ENCODE peak calls at places on chromosomes 12 and 14, in five cellular contexts. I is WERI-Rb-1, U is lung, Q is right lobe of liver, Y is Caco-2. R is an unnamed sample. For H3K27me3, the result is how much of the 10 kb centered on the place peaks cover.

GRCh38 chr14:42884100-42884499 is 1277.4 kb downstream of the LRFN5 start:
- DNase-seq in Q (no peak), U (no peak), I (no peak), Y (no peak), R (no peak)

GRCh38 chr14:91910201-91910600 is 37.3 kb downstream of the FBLN5 start:
- DNase-seq in Q (no peak), I (no peak), Y (no peak), U (no peak), R (no peak)

GRCh38 chr12:65602579-65603295 is 221.5 kb upstream of the HMGA2 start:
- DNase-seq in Q (peak), U (peak), Y (peak), I (peak), R (peak)

GRCh38 chr14:68685419-68686211 is 107.3 kb downstream of the ZFP36L1 start:
- DNase-seq in Y (peak), I (no peak), Q (no peak), U (no peak), R (no peak)

GRCh38 chr12:55188974-55189556 is 31.8 kb upstream of the OR10A7 start:
- DNase-seq in I (peak), Y (peak), U (peak), Q (no peak), R (peak)

GRCh38 chr12:108587826-108588225 is 10.1 kb downstream of the TMEM119 start:
- DNase-seq in I (no peak), Y (no peak), U (no peak), Q (no peak), R (no peak)

GRCh38 chr12:85016423-85016822 is 19.7 kb downstream of the TSPAN19 start:
- DNase-seq in Q (no peak), Y (no peak), U (no peak), I (no peak), R (no peak)

GRCh38 chr12:67442347-67442841 is 173.2 kb downstream of the CAND1 start:
- DNase-seq in Q (no peak), U (no peak), Y (no peak), I (peak), R (no peak)

GRCh38 chr12:92078167-92079053 is 67.2 kb downstream of the BTG1 start:
- DNase-seq in I (no peak), U (no peak), Y (no peak), Q (no peak), R (no peak)

GRCh38 chr12:124904306-124905098 is 9.9 kb downstream of the UBC start:
- DNase-seq in I (peak), U (peak), Y (peak), Q (peak), R (no peak)

GRCh38 chr12:108772247-108772646 is 40.9 kb upstream of the CORO1C start:
- DNase-seq in U (no peak), Q (no peak), I (peak), Y (peak), R (peak)

GRCh38 chr14:55301722-55302121 is 30.5 kb downstream of the FBXO34 start:
- DNase-seq in Y (no peak), Q (no peak), U (no peak), I (no peak), R (no peak)

GRCh38 chr12:104342147-104342546 is 38.6 kb downstream of the EID3 start:
- DNase-seq in Q (no peak), Y (no peak), I (no peak), U (no peak), R (no peak)

GRCh38 chr12:111296906-111297463 is 71.9 kb downstream of the PHETA1 start:
- DNase-seq in U (no peak), I (no peak), Q (no peak), Y (no peak), R (no peak)

GRCh38 chr14:22412936-22413411 is 176.1 kb downstream of the DAD1 start:
- DNase-seq in U (no peak), Y (no peak), I (no peak), Q (no peak), R (no peak)

GRCh38 chr14:58455593-58456265 is 28.2 kb downstream of the KIAA0586 start:
- DNase-seq in Q (no peak), Y (peak), I (no peak), U (no peak), R (no peak)

GRCh38 chr12:90621927-90622326 is 333.0 kb downstream of the CCER1 start:
- DNase-seq in I (no peak), Y (no peak), U (no peak), Q (no peak), R (no peak)

GRCh38 chr12:95554532-95555071 is 3.3 kb upstream of the USP44 start:
- DNase-seq in I (no peak), Y (no peak), Q (no peak), U (no peak), R (no peak)

GRCh38 chr12:13841358-13841757 is 140.0 kb downstream of the GRIN2B start:
- DNase-seq in U (no peak), I (no peak), Q (no peak), Y (no peak), R (no peak)

GRCh38 chr12:14554281-14555008 is 13.2 kb downstream of the PLBD1 start:
- DNase-seq in Y (no peak), U (peak), I (no peak), Q (peak), R (no peak)

GRCh38 chr12:94994312-94994711 is 9.2 kb downstream of the NDUFA12 start:
- DNase-seq in Y (no peak), I (no peak), Q (no peak), U (no peak), R (no peak)

GRCh38 chr14:82112210-82112839 is 578.7 kb upstream of the SEL1L start:
- DNase-seq in Y (no peak), U (no peak), I (no peak), Q (no peak), R (no peak)

GRCh38 chr12:98635657-98636323 is 8.8 kb downstream of the IKBIP start:
- DNase-seq in Y (no peak), U (no peak), Q (no peak), I (no peak), R (peak)

GRCh38 chr12:93572712-93573551 is 457 bp downstream of the SOCS2 start:
- DNase-seq in Y (peak), U (no peak), Q (peak), I (no peak), R (peak)

GRCh38 chr14:68513838-68514610 is 278.8 kb downstream of the ZFP36L1 start:
- DNase-seq in Q (no peak), Y (no peak), I (no peak), U (no peak), R (no peak)

GRCh38 chr14:34615507-34615906 is 14.4 kb downstream of the SNX6 start:
- DNase-seq in Y (no peak), I (no peak), U (no peak), Q (peak), R (no peak)

GRCh38 chr14:102870994-102871831 is 51.2 kb upstream of the AMN start:
- DNase-seq in Y (no peak), I (no peak), Q (peak), U (no peak), R (no peak)

GRCh38 chr12:13365782-13366366 is 169.3 kb downstream of the EMP1 start:
- DNase-seq in Q (no peak), I (no peak), Y (no peak), U (no peak), R (no peak)

GRCh38 chr12:28021704-28022103 is 49.2 kb upstream of the PTHLH start:
- DNase-seq in U (no peak), Q (no peak), I (no peak), Y (no peak), R (no peak)

GRCh38 chr14:64117671-64118402 is 176.3 kb downstream of the ESR2 start:
- DNase-seq in Y (no peak), U (no peak), I (no peak), Q (peak), R (no peak)

GRCh38 chr12:6062427-6063378 is 61.8 kb downstream of the VWF start:
- DNase-seq in U (no peak), Q (peak), I (peak), Y (peak), R (peak)

GRCh38 chr12:78864483-78865296 is at the start of gene SYT1:
- DNase-seq in Y (peak), U (peak), Q (no peak), I (peak), R (peak)

GRCh38 chr14:69559581-69560011 is 15.1 kb downstream of the CCDC177 start:
- DNase-seq in I (no peak), Y (no peak), U (no peak), Q (no peak), R (no peak)

GRCh38 chr12:71517145-71517846 is 77.7 kb downstream of the LGR5 start:
- DNase-seq in U (no peak), Y (peak), Q (no peak), I (no peak), R (no peak)

DNA sequence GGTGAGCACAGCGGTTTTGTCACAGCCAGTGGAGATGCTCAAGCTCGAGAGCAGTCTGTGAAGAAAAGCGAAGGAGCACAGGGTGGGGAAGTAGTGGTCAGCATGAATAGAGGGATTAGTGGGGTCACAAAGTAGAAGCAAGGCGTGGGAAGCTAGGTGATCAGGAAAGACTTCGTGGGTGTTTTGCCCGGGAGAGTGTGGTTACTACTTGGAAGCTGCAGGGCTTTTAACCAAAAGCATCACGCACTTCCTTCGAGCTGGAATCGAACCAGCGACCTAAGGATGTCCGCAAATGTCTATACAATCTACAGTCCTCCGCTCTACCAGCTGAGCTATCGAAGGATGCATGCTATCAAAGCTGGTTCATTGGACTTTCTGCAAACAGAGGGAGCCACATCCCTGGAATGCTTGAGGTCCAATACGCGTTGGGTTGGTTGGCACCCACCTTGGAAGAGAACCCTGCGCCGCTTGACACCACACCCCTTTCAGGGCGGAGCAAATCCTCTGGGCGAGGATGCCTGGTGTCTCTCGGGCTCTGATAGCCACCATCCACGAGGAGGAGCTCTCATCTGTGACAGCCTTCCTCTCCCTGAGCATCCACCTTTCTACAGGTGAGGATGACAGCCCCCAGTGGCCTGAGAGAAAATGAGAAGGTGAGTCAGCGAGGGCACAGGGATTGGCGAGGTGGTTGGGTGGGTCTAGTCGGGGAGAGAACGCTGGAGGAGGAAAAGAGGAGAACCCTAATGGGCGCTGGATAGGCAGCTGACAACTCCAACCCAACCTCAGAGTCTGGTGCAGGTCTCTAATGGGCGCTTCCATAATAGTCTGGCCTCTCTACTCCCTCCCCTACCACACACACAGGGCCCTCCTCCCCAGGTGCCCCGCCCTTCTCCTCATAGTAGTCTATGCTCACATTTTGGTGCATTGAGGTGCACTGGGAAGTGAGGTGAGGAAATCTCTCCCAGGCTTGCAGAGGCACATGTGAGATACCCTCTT is 16.0 kb upstream of the OR6S1 start:
- DNase-seq in Y (peak), I (no peak), U (no peak), Q (no peak), R (peak)
- H3K27me3 ChIP-seq in Y (under half), I (half or more), U (under half), Q (under half), R (under half)

GRCh38 chr14:100780646-100781355 is 45.1 kb upstream of the MEG3 start:
- DNase-seq in U (no peak), Q (no peak), Y (no peak), I (no peak), R (no peak)
- H3K27me3 ChIP-seq in U (under half), Q (under half), Y (under half), I (under half), R (under half)

DNA sequence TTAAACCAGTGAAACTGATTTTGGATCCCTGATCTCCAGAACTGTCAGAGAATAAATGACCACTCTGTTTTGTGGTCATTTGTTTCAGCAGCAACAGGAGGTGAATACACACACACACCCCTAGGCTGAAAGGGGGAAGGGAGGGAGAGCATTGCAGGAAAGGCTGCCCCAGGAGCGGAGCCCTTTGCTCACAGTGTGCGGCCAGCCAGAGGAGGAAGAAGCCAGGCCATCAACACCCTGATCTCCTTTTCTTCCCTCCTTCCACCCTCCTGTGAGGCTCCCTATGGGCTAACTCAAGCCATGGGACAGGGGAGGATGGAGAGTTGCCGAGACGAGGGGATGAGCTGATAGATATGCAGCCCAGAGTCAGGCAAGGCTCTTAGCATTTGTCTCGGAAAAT is 211.9 kb downstream of the TBX5 start:
- DNase-seq in U (no peak), Y (no peak), Q (no peak), I (no peak), R (no peak)
- H3K27me3 ChIP-seq in U (under half), Y (under half), Q (under half), I (half or more), R (under half)

GRCh38 chr14:60657609-60657983 is 8.3 kb upstream of the SIX1 start:
- DNase-seq in I (no peak), Y (no peak), U (no peak), Q (no peak), R (peak)

GRCh38 chr14:60658116-60658515 is 8.8 kb upstream of the SIX1 start:
- DNase-seq in Q (no peak), U (no peak), Y (no peak), I (no peak), R (peak)

GRCh38 chr14:60655114-60655897 is 6.0 kb upstream of the SIX1 start:
- DNase-seq in Y (no peak), U (no peak), Q (no peak), I (no peak), R (peak)

GRCh38 chr14:60655898-60656754 is 6.8 kb upstream of the SIX1 start:
- DNase-seq in I (no peak), Y (no peak), U (no peak), Q (no peak), R (peak)

DNA sequence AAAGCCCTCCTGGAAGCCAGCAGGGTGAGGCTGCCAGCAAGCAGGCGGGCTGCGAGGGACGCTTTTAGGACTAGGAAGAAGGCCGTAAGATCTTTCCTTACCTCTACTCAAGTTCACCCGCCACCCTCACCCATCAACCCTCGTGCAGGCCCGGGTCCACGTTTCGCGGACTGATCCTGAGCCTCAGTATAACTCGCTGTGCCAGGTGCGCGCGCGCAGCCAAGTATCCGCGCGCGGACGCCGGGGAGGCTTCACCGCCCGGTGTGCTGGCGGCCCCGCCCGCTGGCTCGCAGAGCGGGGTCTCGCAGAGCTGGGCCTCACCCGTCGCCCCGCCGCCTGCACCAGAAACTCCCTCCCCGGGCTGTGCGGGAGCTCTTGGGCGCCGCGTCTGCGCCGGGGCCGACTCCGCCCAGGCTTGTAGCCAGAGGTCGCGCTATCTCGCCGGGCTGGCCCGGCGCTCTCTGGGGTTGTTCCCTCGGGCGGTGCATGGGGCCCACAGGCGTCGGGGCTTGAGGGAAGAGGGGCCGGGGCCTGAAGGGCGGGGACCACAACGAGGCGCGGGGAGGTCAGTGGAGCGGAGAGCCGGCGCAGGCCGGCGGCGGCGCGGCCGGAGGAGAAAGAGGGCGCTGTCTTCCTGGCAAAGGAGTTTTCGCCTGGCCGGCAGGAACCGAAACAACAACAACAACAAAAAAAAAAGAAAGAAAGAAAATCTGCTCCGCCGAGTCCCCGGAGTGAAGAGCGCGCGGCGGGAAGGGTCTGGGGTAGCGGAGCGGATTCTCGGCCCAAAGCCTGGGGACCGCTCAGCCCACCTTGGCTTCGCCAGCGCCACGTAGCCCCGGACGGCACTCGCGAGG is 7.7 kb upstream of the SIX1 start:
- DNase-seq in Q (peak), I (no peak), U (no peak), Y (peak), R (peak)
- H3K27me3 ChIP-seq in Q (under half), I (under half), U (under half), Y (under half), R (half or more)